ENCODE peak calls at places on chromosomes 4 and X, in eight cellular contexts. U is Kasumi-1; L is lung microvascular endothelial cell; W is fibroblast of pulmonary artery; V is H7; J is stimulated activated CD8-positive, alpha-beta memory T cell treated with anti-CD3 and anti-CD28 coated beads, Interleukin-7, amount 100 ng/mL, for 24 hours; T is stimulated activated CD4-positive, alpha-beta T cell treated with anti-CD3 and anti-CD28 coated beads, Interleukin-2, amount 100 ng/mL, for 48 hours; F is memory B cell. Z is an unnamed sample.
A peak's percentile ranks its signal among the peaks of the same experiment; 100 is the strongest.

GRCh38 chr4:102713096-102713495 is 47.7 kb downstream of the MANBA start:
- DNase-seq in U (no peak), L (no peak), W (peak; percentile 35), V (no peak), J (no peak), T (no peak), F (no peak), Z (no peak)

GRCh38 chr4:48300004-48300403 is 30.4 kb upstream of the TEC start:
- DNase-seq in U (no peak), L (no peak), W (no peak), V (no peak), J (no peak), T (no peak), F (no peak), Z (no peak)

GRCh38 chrX:115616943-115617563 is 56.1 kb downstream of the PLS3 start:
- DNase-seq in U (no peak), L (peak; percentile 16), W (peak; percentile 49), V (peak; percentile 18), J (no peak), T (peak; percentile 1), F (no peak), Z (no peak)

GRCh38 chr4:109266236-109266635 is 36.2 kb downstream of the COL25A1 start:
- DNase-seq in U (no peak), L (no peak), W (no peak), V (no peak), J (no peak), T (no peak), F (no peak), Z (no peak)

GRCh38 chr4:77177196-77177595 is 20.2 kb downstream of the CCNG2 start:
- DNase-seq in U (no peak), L (no peak), W (no peak), V (no peak), J (no peak), T (no peak), F (no peak), Z (no peak)

GRCh38 chr4:173073939-173074500 is 94.6 kb upstream of the GALNT7 start:
- DNase-seq in U (no peak), L (no peak), W (no peak), V (no peak), J (no peak), T (no peak), F (no peak), Z (no peak)

GRCh38 chr4:168886361-168886760 is 123.7 kb downstream of the CBR4 start:
- DNase-seq in U (no peak), L (no peak), W (peak; percentile 38), V (no peak), J (no peak), T (no peak), F (no peak), Z (no peak)

GRCh38 chr4:8164194-8164565 is 5.6 kb upstream of the ABLIM2 start:
- DNase-seq in U (no peak), L (no peak), W (no peak), V (no peak), J (no peak), T (no peak), F (no peak), Z (no peak)

GRCh38 chr4:86935833-86936721 is 1.3 kb downstream of the AFF1 start:
- DNase-seq in U (peak; percentile 78), L (peak; percentile 79), W (peak; percentile 65), V (peak; percentile 84), J (peak; percentile 50), T (peak; percentile 60), F (peak; percentile 58), Z (no peak)

GRCh38 chr4:125315571-125316390 is 1.0 kb downstream of the FAT4 start:
- DNase-seq in U (peak; percentile 58), L (peak; percentile 68), W (peak; percentile 62), V (peak; percentile 75), J (no peak), T (no peak), F (no peak), Z (no peak)

GRCh38 chrX:106168107-106168506 is at the start of gene PWWP3B:
- DNase-seq in U (no peak), L (no peak), W (peak; percentile 69), V (peak; percentile 16), J (no peak), T (no peak), F (no peak), Z (no peak)

GRCh38 chr4:27149541-27150212 is 289.0 kb downstream of the STIM2 start:
- DNase-seq in U (peak; percentile 4), L (no peak), W (peak; percentile 14), V (no peak), J (no peak), T (no peak), F (no peak), Z (no peak)

GRCh38 chr4:188658958-188659522 is 519.8 kb downstream of the TRIML1 start:
- DNase-seq in U (no peak), L (no peak), W (no peak), V (peak; percentile 71), J (no peak), T (no peak), F (no peak), Z (no peak)

GRCh38 chr4:48247142-48247877 is 22.3 kb downstream of the TEC start:
- DNase-seq in U (peak; percentile 93), L (peak; percentile 58), W (peak; percentile 62), V (no peak), J (no peak), T (no peak), F (no peak), Z (no peak)

GRCh38 chr4:82785248-82786003 is 13.2 kb downstream of the SCD5 start:
- DNase-seq in U (peak; percentile 18), L (peak; percentile 83), W (peak; percentile 96), V (no peak), J (no peak), T (no peak), F (no peak), Z (no peak)

GRCh38 chr4:140609548-140610425 is 41.0 kb upstream of the UCP1 start:
- DNase-seq in U (peak; percentile 73), L (peak; percentile 92), W (peak; percentile 66), V (peak; percentile 29), J (no peak), T (no peak), F (no peak), Z (no peak)

GRCh38 chr4:85762204-85762884 is 287.4 kb downstream of the ARHGAP24 start:
- DNase-seq in U (no peak), L (peak; percentile 91), W (peak; percentile 93), V (no peak), J (no peak), T (no peak), F (no peak), Z (no peak)

GRCh38 chr4:138062929-138063328 is 179.2 kb downstream of the SLC7A11 start:
- DNase-seq in U (no peak), L (peak; percentile 17), W (peak; percentile 68), V (peak; percentile 59), J (no peak), T (no peak), F (no peak), Z (no peak)